ENCODE peak calls at places on chromosomes 16 and 17, in four cellular contexts. I is coronary artery, R is neural progenitor cell, U is mammary epithelial cell. H is an unnamed sample.

GRCh38 chr17:49730078-49730786 is 22.5 kb upstream of the SLC35B1 start:
- DNase-seq in I (peak; percentile 89), R (no peak), U (no peak), H (no peak)

GRCh38 chr16:86791287-86792074 is 213.1 kb downstream of the FOXL1 start:
- DNase-seq in I (no peak), R (peak; percentile 37), U (no peak), H (no peak)

GRCh38 chr16:66670691-66671090 is 25.9 kb downstream of the CMTM4 start:
- DNase-seq in I (no peak), R (no peak), U (no peak), H (no peak)

GRCh38 chr16:20064931-20065330 is 8.8 kb downstream of the GPR139 start:
- DNase-seq in I (no peak), R (no peak), U (no peak), H (no peak)

GRCh38 chr17:428414-428813 is 75.8 kb upstream of the RPH3AL start:
- DNase-seq in I (no peak), R (no peak), U (no peak), H (no peak)

GRCh38 chr17:6494239-6494941 is 50.1 kb downstream of the PIMREG start:
- DNase-seq in I (peak; percentile 50), R (no peak), U (peak; percentile 49), H (no peak)

GRCh38 chr16:49488336-49488735 is 114.7 kb downstream of the C16orf78 start:
- DNase-seq in I (no peak), R (no peak), U (no peak), H (no peak)

GRCh38 chr17:65627892-65628622 is 66.6 kb upstream of the AXIN2 start:
- DNase-seq in I (no peak), R (no peak), U (peak; percentile 20), H (no peak)

GRCh38 chr17:82007495-82008257 is 15.0 kb downstream of the CENPX start:
- DNase-seq in I (no peak), R (no peak), U (no peak), H (no peak)

GRCh38 chr17:57866723-57867122 is 16.9 kb upstream of the MRPS23 start:
- DNase-seq in I (no peak), R (no peak), U (no peak), H (peak; percentile 77)

GRCh38 chr16:11370084-11370931 is 25.0 kb downstream of the RMI2 start:
- DNase-seq in I (no peak), R (no peak), U (no peak), H (no peak)

GRCh38 chr16:49276646-49277385 is 4.8 kb downstream of the CBLN1 start:
- DNase-seq in I (no peak), R (peak; percentile 49), U (no peak), H (no peak)

GRCh38 chr17:78390241-78391050 is 12.0 kb downstream of the PGS1 start:
- DNase-seq in I (no peak), R (no peak), U (no peak), H (no peak)

GRCh38 chr17:65531508-65532431 is 29.7 kb downstream of the AXIN2 start:
- DNase-seq in I (no peak), R (peak; percentile 60), U (no peak), H (no peak)

GRCh38 chr17:74601944-74602572 is 10.0 kb upstream of the CD300LD start:
- DNase-seq in I (no peak), R (peak; percentile 53), U (peak; percentile 28), H (no peak)

GRCh38 chr17:76056882-76057281 is 15.4 kb downstream of the SRP68 start:
- DNase-seq in I (no peak), R (no peak), U (no peak), H (no peak)

GRCh38 chr17:40857535-40857934 is 9.5 kb downstream of the KRT12 start:
- DNase-seq in I (no peak), R (no peak), U (no peak), H (no peak)

GRCh38 chr16:85839681-85840240 is 40.3 kb downstream of the COX4I1 start:
- DNase-seq in I (no peak), R (no peak), U (no peak), H (no peak)

GRCh38 chr16:27273670-27274522 is 5.3 kb upstream of the NSMCE1 start:
- DNase-seq in I (no peak), R (no peak), U (no peak), H (peak; percentile 70)

GRCh38 chr16:56589141-56590039 is at the start of gene MT3:
- DNase-seq in I (no peak), R (peak; percentile 85), U (no peak), H (no peak)

GRCh38 chr17:15490634-15491261 is 23.3 kb upstream of the CDRT4 start:
- DNase-seq in I (peak; percentile 86), R (peak; percentile 59), U (no peak), H (no peak)

GRCh38 chr17:49213399-49213798 is 2.9 kb downstream of the ABI3 start:
- DNase-seq in I (no peak), R (no peak), U (no peak), H (no peak)

GRCh38 chr16:21226749-21227148 is 6.8 kb upstream of the ANKS4B start:
- DNase-seq in I (no peak), R (no peak), U (no peak), H (no peak)

GRCh38 chr16:21219551-21219950 is 8.2 kb upstream of the ZP2 start:
- DNase-seq in I (no peak), R (no peak), U (no peak), H (no peak)

GRCh38 chr16:21224800-21225199 is 8.7 kb upstream of the ANKS4B start:
- DNase-seq in I (no peak), R (no peak), U (no peak), H (no peak)

GRCh38 chr16:21223787-21224186 is 9.7 kb upstream of the ANKS4B start:
- DNase-seq in I (no peak), R (no peak), U (no peak), H (no peak)

GRCh38 chr16:21222495-21223337 is 10.8 kb upstream of the ANKS4B start:
- DNase-seq in I (no peak), R (no peak), U (no peak), H (peak; percentile 82)
- H3K4me3 ChIP-seq in I (no peak overlapping the region), R (no peak overlapping the region), U (no peak overlapping the region), H (no peak overlapping the region)

GRCh38 chr17:29597361-29598172 is 4.6 kb downstream of the ANKRD13B start:
- DNase-seq in I (no peak), R (peak; percentile 66), U (no peak), H (no peak)
- H3K27ac ChIP-seq in I (peak overlapping the region; percentile 0), R (peak overlapping the region; percentile 44), U (no peak overlapping the region), H (peak overlapping the region; percentile 51)

DNA sequence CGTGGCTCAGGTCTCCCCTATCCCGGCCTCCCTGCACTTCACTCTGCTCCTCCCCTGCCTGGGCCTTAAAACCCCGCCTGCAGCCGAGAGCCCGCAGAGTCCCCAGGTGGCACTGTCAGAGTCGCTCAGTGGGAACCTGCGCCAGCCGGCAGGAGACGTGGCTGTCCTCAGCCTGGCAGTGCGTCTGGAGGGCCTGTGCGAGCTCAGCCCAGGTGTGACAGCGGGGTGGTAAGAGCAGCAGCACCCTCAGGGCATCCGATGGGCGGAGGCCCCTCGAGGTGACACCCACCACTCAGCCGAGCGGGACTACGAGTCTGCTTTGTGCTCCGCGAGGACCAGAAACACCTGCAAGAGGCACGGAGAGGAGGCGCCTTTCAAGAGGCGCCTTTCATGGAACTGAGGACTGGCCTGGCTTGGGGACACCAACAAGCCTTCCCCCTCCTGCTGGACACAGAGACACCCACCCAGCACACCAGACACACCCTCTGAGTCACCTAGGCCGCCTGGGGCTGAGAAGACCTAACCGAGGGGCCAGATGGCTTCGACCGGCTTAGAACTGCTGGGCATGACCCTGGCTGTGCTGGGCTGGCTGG is at the start of gene CLDN9:
- DNase-seq in I (no peak), R (peak; percentile 58), U (no peak), H (no peak)
- H3K4me3 ChIP-seq in I (no peak within 1 kb of the TSS), R (peak within 1 kb of the TSS; percentile 26), U (no peak within 1 kb of the TSS), H (no peak within 1 kb of the TSS)

GRCh38 chr17:29175349-29175748 is 4.8 kb downstream of the MYO18A start:
- DNase-seq in I (no peak), R (no peak), U (no peak), H (no peak)
- H3K27ac ChIP-seq in I (no peak overlapping the region), R (no peak overlapping the region), U (no peak overlapping the region), H (no peak overlapping the region)

DNA sequence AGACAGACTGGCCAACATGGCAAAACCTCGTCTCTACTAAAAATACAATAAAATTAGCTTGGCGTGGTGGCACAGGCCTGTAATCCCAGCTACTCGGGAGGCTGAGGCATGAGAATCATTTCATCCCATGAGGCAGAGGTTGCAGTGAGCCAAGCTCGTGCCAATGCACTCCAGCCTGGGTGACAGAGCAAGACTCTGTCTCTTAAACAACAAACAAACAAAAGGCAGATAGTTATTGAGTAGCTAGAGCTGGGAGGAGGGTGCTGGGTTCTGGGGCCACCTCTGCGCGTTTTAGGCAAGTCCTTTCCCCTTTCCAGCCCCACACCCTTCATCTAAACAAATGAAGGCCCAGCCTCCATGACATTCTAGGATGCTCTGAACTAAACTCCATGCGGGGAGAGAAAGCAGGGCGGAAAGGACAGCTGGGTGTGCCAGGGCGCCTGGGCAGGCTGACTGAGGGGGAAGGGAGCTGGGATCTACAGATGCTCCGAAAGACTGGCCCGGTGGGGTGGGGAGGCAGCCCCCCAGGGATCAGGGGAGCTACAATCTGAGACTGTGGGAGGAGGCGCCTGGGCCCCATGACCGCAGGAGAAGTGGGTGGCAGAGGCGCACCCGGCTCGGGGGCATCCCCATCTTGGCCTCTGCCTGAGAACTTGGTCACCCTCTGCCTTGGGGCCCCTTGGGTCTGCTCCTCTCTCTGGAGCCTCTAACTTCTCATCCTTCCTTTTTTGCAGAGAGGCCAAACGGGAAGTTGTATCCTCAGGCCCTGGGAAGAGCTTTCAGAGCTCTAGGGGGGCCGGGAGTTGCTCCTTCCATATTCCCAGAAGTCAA is 904 bp downstream of the ITGAL start:
- DNase-seq in I (no peak), R (no peak), U (no peak), H (no peak)
- H3K4me3 ChIP-seq in I (peak overlapping the region; percentile 20), R (no peak overlapping the region), U (no peak overlapping the region), H (peak overlapping the region; percentile 17)

GRCh38 chr16:79381552-79382042 is 218.9 kb downstream of the MAF start:
- DNase-seq in I (no peak), R (no peak), U (no peak), H (no peak)
- H3K27ac ChIP-seq in I (no peak overlapping the region), R (no peak overlapping the region), U (no peak overlapping the region), H (no peak overlapping the region)